ENCODE peak calls at places on chromosome 10, in six cellular contexts. Y is body of pancreas; U is CD4-positive, CD25-positive, alpha-beta regulatory T cell; E is kidney; V is PC-9; B is gastrocnemius medialis. Q is an unnamed sample. For H3K36me3, the result is how much of the 10 kb centered on the place peaks cover.

GRCh38 chr10:27745719-27746363 is at the start of gene MKX:
- DNase-seq in Y (peak), U (no peak), V (no peak), B (no peak), E (peak), Q (peak)

GRCh38 chr10:22333167-22333566 is 12.1 kb upstream of the SPAG6 start:
- DNase-seq in B (no peak), Y (no peak), V (no peak), U (peak), E (no peak), Q (no peak)

GRCh38 chr10:112244197-112244596 is 39.0 kb upstream of the TECTB start:
- DNase-seq in U (no peak), B (no peak), E (no peak), V (no peak), Y (no peak), Q (no peak)

GRCh38 chr10:350981-351501 is 215.8 kb downstream of the ZMYND11 start:
- DNase-seq in Y (no peak), V (no peak), E (no peak), B (no peak), U (no peak), Q (peak)

GRCh38 chr10:130485958-130486680 is 349.9 kb downstream of the GLRX3 start:
- DNase-seq in E (peak), U (no peak), B (no peak), V (no peak), Y (no peak), Q (peak)

GRCh38 chr10:103554488-103555320 is 61.2 kb downstream of the NEURL1 start:
- DNase-seq in B (peak), V (no peak), Y (peak), U (no peak), E (peak), Q (peak)

GRCh38 chr10:91220954-91221696 is 662 bp downstream of the PCGF5 start:
- DNase-seq in U (no peak), B (no peak), Y (peak), V (no peak), E (no peak), Q (peak)

GRCh38 chr10:121700416-121700815 is 102.2 kb upstream of the FGFR2 start:
- DNase-seq in Y (no peak), V (no peak), B (no peak), E (no peak), U (no peak), Q (no peak)

GRCh38 chr10:83522881-83523386 is 616.4 kb upstream of the GHITM start:
- DNase-seq in B (no peak), V (no peak), U (no peak), Y (no peak), E (no peak), Q (no peak)

GRCh38 chr10:82037076-82037475 is 162.1 kb downstream of the NRG3 start:
- DNase-seq in V (no peak), B (no peak), Y (no peak), U (no peak), E (no peak), Q (no peak)

GRCh38 chr10:10477859-10478258 is 539.8 kb upstream of the CELF2 start:
- DNase-seq in Y (no peak), B (no peak), E (no peak), V (no peak), U (no peak), Q (no peak)

GRCh38 chr10:44132361-44133289 is 252.3 kb downstream of the CXCL12 start:
- DNase-seq in E (no peak), B (peak), U (no peak), Y (peak), V (no peak), Q (no peak)

GRCh38 chr10:81081887-81082620 is 544.4 kb downstream of the SH2D4B start:
- DNase-seq in B (no peak), E (no peak), U (no peak), V (no peak), Y (no peak), Q (no peak)

GRCh38 chr10:5551531-5552375 is 27.0 kb downstream of the CALML3 start:
- DNase-seq in V (peak), B (no peak), U (no peak), Y (peak), E (peak), Q (no peak)

GRCh38 chr10:55098452-55098851 is 297.4 kb upstream of the PCDH15 start:
- DNase-seq in E (no peak), U (no peak), V (no peak), B (no peak), Y (no peak), Q (no peak)

GRCh38 chr10:1420663-1421362 is 316.5 kb downstream of the ADARB2 start:
- DNase-seq in Y (peak), B (no peak), U (peak), E (no peak), V (no peak), Q (peak)

GRCh38 chr10:12348870-12349627 is at the start of gene CAMK1D:
- DNase-seq in Y (peak), U (peak), V (peak), B (peak), E (peak), Q (peak)

GRCh38 chr10:116430288-116430687 is 2.6 kb downstream of the PNLIPRP3 start:
- DNase-seq in U (no peak), Y (no peak), B (no peak), E (no peak), V (no peak), Q (no peak)
- H3K4me3 ChIP-seq in U (no peak), Y (no peak), B (no peak), E (no peak), V (no peak), Q (no peak)

GRCh38 chr10:125102821-125103220 is 57.5 kb downstream of the CTBP2 start:
- DNase-seq in Y (peak), V (no peak), E (no peak), U (no peak), B (no peak), Q (no peak)
- H3K36me3 ChIP-seq in Y (under half), V (under half), E (under half), U (under half), B (under half), Q (under half)

GRCh38 chr10:101140084-101140949 is 9.2 kb downstream of the TLX1 start:
- DNase-seq in E (peak), U (no peak), V (no peak), B (no peak), Y (no peak), Q (peak)

GRCh38 chr10:101140950-101141621 is 10.0 kb downstream of the TLX1 start:
- DNase-seq in U (no peak), E (no peak), B (no peak), Y (no peak), V (no peak), Q (peak)

GRCh38 chr10:101138788-101139420 is 7.8 kb downstream of the TLX1 start:
- DNase-seq in E (no peak), U (no peak), Y (no peak), V (no peak), B (no peak), Q (no peak)

GRCh38 chr10:101137271-101137670 is 6.2 kb downstream of the TLX1 start:
- DNase-seq in V (no peak), B (no peak), U (no peak), Y (no peak), E (peak), Q (no peak)

DNA sequence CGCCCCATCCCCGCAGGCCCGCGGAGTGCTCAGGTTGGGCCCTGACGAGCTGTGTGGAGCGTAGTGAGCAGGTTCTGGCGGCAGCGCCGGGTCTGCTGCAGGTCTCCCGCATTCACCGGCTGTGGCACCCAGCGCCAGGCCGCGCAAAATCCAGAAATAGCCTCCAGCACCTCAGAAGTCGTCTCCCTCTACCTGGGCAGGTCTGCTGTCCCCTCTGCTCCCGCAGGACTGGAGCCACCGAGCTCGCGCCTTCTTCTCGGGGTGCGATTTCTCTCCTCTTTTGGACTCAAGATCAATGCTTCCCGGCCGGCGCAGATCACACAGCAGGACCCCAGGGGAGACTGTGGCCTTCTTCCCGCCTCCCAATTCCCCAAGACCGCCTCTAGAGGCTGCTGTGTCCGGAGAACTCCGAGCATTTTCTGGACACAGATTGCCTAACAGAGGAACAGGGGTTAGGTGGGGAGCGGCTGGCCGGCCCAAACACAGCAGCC is 8.4 kb downstream of the TLX1 start:
- DNase-seq in U (no peak), Y (no peak), V (no peak), E (no peak), B (no peak), Q (peak)
- H3K4me3 ChIP-seq in U (no peak), Y (no peak), V (no peak), E (no peak), B (no peak), Q (no peak)

GRCh38 chr10:73019100-73019499 is 64.5 kb upstream of the PLA2G12B start:
- DNase-seq in B (no peak), E (no peak), U (no peak), V (peak), Y (no peak), Q (no peak)

GRCh38 chr10:73017955-73018480 is 63.4 kb upstream of the PLA2G12B start:
- DNase-seq in B (no peak), E (no peak), Y (no peak), V (no peak), U (no peak), Q (no peak)

DNA sequence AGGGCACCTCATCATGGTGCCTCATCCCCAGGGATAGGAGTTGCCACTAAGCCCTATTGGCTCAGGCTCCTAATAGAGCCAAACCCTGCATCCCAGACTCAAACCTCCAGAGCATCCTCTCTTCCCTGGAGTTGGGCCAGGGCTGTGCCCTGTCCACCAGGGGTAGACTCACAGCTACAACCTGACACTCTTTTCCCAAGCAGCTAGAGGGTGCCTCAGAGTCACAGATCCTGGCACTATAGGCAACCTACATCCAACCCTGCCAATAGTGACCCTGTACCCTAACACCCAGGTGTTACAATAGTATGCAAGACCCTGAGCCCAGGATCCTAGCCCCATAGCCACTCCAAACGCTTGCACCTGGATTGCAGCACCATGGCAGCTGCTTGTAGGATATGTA is 64.0 kb upstream of the PLA2G12B start:
- DNase-seq in B (no peak), E (no peak), U (no peak), Y (no peak), V (no peak), Q (no peak)
- H3K36me3 ChIP-seq in B (under half), E (under half), U (under half), Y (under half), V (under half), Q (under half)

DNA sequence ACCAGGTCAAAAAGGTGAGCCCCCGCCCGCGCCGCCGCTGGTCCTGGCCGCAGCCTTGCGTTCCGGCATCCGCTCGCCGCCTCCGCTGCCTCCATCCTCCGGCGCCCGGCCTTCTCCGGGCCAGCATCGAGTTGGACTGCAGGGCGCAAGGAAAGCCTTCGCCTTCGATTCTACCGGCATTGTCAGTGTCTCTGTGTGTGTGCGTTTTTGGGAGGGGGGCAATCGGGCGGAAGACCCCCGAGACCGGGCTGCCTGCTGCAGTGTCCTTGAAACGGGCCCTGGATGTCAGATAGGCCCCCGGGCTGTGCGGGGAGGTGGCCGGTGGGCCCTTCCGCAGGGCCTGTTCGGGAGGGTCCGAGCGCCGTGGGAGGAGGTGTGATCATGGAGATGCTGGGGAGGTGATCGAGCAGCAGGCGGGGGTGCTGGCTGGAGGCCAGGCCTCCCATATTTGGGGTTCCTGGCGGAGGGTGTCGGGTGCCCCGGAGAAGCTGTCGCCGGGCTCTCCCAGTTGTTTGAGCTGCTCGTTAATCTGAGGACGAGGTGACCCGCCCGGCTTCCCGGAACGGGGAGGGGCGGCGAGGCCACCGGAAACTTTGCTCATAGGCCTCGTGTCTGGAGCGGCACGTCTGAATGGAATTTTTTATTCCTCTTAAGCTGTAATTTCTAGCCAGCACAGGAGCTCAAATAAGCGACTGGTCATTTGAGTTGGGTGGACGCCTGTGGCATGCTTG is 40.9 kb downstream of the HK1 start:
- DNase-seq in E (peak), B (peak), V (peak), U (peak), Y (peak), Q (peak)
- H3K4me3 ChIP-seq in E (peak), B (peak), V (peak), U (peak), Y (peak), Q (peak)

GRCh38 chr10:113907166-113907565 is 52.7 kb downstream of the NHLRC2 start:
- DNase-seq in B (no peak), V (no peak), Y (no peak), U (no peak), E (no peak), Q (no peak)

GRCh38 chr10:113899952-113900598 is 45.6 kb downstream of the NHLRC2 start:
- DNase-seq in Y (no peak), V (no peak), B (no peak), U (no peak), E (no peak), Q (no peak)

GRCh38 chr10:113911113-113911512 is 56.7 kb downstream of the NHLRC2 start:
- DNase-seq in E (no peak), B (no peak), V (no peak), U (no peak), Y (no peak), Q (no peak)

DNA sequence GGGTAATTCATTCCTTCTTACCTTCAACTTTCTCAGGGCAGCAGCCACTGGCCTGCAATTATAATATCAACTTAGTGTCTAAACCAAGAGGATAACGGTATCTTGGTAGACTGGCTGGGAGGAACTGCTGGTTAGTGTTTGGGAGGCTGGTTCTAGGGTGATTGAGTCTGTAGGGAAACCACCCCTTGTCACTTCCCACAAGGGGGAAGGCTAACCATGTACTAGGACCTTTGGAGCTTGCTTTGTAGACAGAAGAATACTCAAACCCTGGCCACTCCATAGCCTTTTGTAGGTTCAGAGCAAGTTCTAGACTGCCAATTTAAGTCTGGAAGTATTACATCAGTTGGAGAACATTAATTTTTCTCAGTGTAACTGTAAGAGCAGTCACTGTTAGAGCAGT is 51.3 kb downstream of the NHLRC2 start:
- DNase-seq in U (no peak), Y (no peak), B (no peak), V (no peak), E (no peak), Q (no peak)
- H3K36me3 ChIP-seq in U (half or more), Y (under half), B (under half), V (under half), E (under half), Q (under half)

GRCh38 chr10:101122270-101123084 is 8.6 kb upstream of the TLX1 start:
- DNase-seq in E (peak), Y (no peak), V (no peak), U (no peak), B (no peak), Q (no peak)
- H3K4me3 ChIP-seq in E (no peak), Y (no peak), V (no peak), U (no peak), B (peak), Q (no peak)

GRCh38 chr10:110300486-110300986 is 4.2 kb downstream of the SMNDC1 start:
- DNase-seq in E (no peak), U (no peak), B (no peak), V (no peak), Y (no peak), Q (no peak)

DNA sequence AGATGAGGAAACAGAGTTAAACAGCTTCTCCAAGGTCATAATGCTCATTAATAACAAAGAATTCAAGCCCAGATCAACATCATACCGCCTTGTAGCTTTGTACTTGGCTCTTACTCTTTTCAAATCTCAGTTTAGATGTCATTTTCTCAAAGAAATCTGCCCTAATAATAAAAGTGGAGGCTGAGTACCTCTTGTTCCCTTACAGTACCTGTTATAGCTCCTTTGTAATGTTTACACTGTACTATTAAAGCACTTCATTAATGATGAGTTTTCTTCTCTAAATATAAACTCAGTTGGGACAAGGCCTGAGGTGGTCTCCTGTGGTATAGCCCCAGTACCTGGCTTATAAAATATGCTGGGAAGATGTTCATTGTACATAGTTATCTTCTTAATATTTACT is 7.8 kb downstream of the SMNDC1 start:
- DNase-seq in V (no peak), Y (no peak), U (no peak), E (no peak), B (no peak), Q (no peak)
- H3K36me3 ChIP-seq in V (half or more), Y (under half), U (half or more), E (under half), B (under half), Q (under half)

DNA sequence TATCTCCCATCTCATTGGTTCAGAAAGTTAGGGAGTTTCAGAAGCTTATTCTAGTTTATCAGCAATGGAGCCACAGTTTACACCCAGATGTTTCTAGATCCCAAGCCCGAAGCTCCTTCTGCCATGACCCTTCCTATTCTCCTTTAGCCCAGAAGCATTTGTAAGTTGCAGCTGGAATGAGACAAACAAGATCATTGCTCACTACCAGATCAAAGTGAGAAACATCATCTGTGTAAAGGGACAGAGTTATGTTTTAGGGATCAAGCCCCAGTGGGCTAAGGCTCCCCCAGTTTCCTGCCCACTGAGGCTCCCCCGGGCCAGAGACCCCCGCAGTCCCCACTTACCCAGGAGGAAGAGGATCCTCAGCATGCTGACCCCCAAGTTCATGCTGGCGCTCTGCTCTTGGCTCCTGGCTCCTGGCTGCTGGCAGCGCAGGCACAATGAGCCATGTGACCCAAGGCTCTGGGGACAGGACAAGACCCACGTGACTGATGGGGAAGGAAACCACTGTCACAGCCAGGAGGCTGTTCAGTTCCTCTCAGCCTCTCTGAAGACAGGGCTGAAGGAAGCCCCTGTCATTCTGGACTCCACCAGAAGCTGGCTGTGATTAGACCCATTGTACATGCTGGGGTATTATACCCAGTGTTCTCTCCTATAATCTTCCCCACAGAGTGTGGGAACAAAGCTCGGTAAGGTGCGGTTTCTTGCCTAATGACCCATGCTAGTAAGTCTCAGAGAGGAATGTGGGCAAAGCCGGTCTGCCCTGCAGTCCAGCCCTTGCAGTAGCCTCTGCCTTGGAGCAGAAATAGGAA is at the start of gene TMEM273:
- DNase-seq in B (peak), E (peak), V (peak), Y (peak), U (no peak), Q (no peak)
- H3K4me3 ChIP-seq in B (peak), E (no peak), V (no peak), Y (no peak), U (peak), Q (no peak)

Q was measured in H7.